ENCODE peak calls at places on chromosomes 5 and 9, in four cellular contexts. One of them, this sample, is unnamed.

GRCh38 chr9:94847486-94847885 is 121.0 kb downstream of the AOPEP start:
- DNase-seq in HFFc6: peak
- DNase-seq in HL-60: no peak
- DNase-seq in AG09309: peak
- DNase-seq in this sample: peak

GRCh38 chr5:120457839-120458507 is 6.1 kb upstream of the PRR16 start:
- DNase-seq in HFFc6: no peak
- DNase-seq in HL-60: no peak
- DNase-seq in AG09309: no peak
- DNase-seq in this sample: peak

GRCh38 chr9:105439428-105439827 is 8.4 kb upstream of the FSD1L start:
- DNase-seq in HFFc6: no peak
- DNase-seq in HL-60: peak
- DNase-seq in AG09309: peak
- DNase-seq in this sample: no peak

GRCh38 chr9:92607773-92608172 is 62.2 kb downstream of the IPPK start:
- DNase-seq in HFFc6: peak
- DNase-seq in HL-60: no peak
- DNase-seq in AG09309: peak
- DNase-seq in this sample: no peak

GRCh38 chr9:21638104-21638503 is 156.0 kb upstream of the IFNE start:
- DNase-seq in HFFc6: no peak
- DNase-seq in HL-60: no peak
- DNase-seq in AG09309: no peak
- DNase-seq in this sample: no peak

GRCh38 chr5:55638455-55638854 is 73.7 kb downstream of the SLC38A9 start:
- DNase-seq in HFFc6: no peak
- DNase-seq in HL-60: no peak
- DNase-seq in AG09309: no peak
- DNase-seq in this sample: no peak

GRCh38 chr5:173895766-173896165 is 7.6 kb downstream of the CPEB4 start:
- DNase-seq in HFFc6: no peak
- DNase-seq in HL-60: no peak
- DNase-seq in AG09309: no peak
- DNase-seq in this sample: no peak

GRCh38 chr5:1938310-1939000 is 55.7 kb upstream of the IRX4 start:
- DNase-seq in HFFc6: no peak
- DNase-seq in HL-60: no peak
- DNase-seq in AG09309: no peak
- DNase-seq in this sample: no peak

GRCh38 chr5:177519463-177520235 is 2.9 kb upstream of the DDX41 start:
- DNase-seq in HFFc6: no peak
- DNase-seq in HL-60: no peak
- DNase-seq in AG09309: no peak
- DNase-seq in this sample: no peak

GRCh38 chr9:121819511-121820231 is 168.2 kb downstream of the DAB2IP start:
- DNase-seq in HFFc6: peak
- DNase-seq in HL-60: no peak
- DNase-seq in AG09309: peak
- DNase-seq in this sample: peak

GRCh38 chr9:126411225-126411947 is 84.8 kb downstream of the MVB12B start:
- DNase-seq in HFFc6: no peak
- DNase-seq in HL-60: no peak
- DNase-seq in AG09309: peak
- DNase-seq in this sample: peak

GRCh38 chr5:15376088-15376487 is 123.9 kb upstream of the FBXL7 start:
- DNase-seq in HFFc6: no peak
- DNase-seq in HL-60: no peak
- DNase-seq in AG09309: no peak
- DNase-seq in this sample: no peak

GRCh38 chr9:16304301-16304700 is 566.2 kb downstream of the BNC2 start:
- DNase-seq in HFFc6: no peak
- DNase-seq in HL-60: no peak
- DNase-seq in AG09309: no peak
- DNase-seq in this sample: no peak

GRCh38 chr9:98075332-98075805 is 18.8 kb downstream of the NANS start:
- DNase-seq in HFFc6: peak
- DNase-seq in HL-60: peak
- DNase-seq in AG09309: peak
- DNase-seq in this sample: peak

GRCh38 chr5:122067330-122067885 is 10.7 kb downstream of the LOX start:
- DNase-seq in HFFc6: no peak
- DNase-seq in HL-60: no peak
- DNase-seq in AG09309: no peak
- DNase-seq in this sample: peak

GRCh38 chr5:88860501-88860900 is 22.5 kb downstream of the MEF2C start:
- DNase-seq in HFFc6: no peak
- DNase-seq in HL-60: no peak
- DNase-seq in AG09309: peak
- DNase-seq in this sample: no peak

GRCh38 chr9:20606637-20607036 is 15.7 kb downstream of the MLLT3 start:
- DNase-seq in HFFc6: no peak
- DNase-seq in HL-60: no peak
- DNase-seq in AG09309: no peak
- DNase-seq in this sample: no peak

GRCh38 chr9:135669616-135670285 is 6.6 kb downstream of the LCN9 start:
- DNase-seq in HFFc6: no peak
- DNase-seq in HL-60: no peak
- DNase-seq in AG09309: no peak
- DNase-seq in this sample: no peak

GRCh38 chr9:90855208-90856000 is 53.8 kb downstream of the SYK start:
- DNase-seq in HFFc6: no peak
- DNase-seq in HL-60: no peak
- DNase-seq in AG09309: no peak
- DNase-seq in this sample: no peak

GRCh38 chr9:105333811-105334210 is 89.4 kb downstream of the SLC44A1 start:
- DNase-seq in HFFc6: no peak
- DNase-seq in HL-60: no peak
- DNase-seq in AG09309: no peak
- DNase-seq in this sample: no peak

DNA sequence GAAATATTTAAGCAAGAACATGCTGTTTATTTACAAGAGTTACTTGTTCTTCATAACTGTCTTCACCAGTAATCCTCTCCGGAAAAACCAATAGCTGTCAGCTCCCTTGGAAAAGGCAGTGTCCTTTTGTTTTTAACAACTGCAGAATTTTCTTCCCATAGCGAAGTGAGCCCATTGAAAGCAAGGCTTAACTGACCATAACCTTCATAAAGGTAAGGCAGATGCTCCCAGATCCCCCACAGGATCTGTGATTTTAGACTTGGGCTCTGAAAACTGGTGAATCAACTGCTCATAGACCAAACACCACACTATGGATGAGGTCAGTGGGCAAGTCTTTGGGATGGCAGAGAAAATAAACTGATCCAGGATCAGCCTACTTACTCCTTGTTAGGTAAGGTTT is 155.0 kb downstream of the GLIS3 start:
- DNase-seq in HFFc6: no peak
- DNase-seq in HL-60: no peak
- DNase-seq in AG09309: no peak
- DNase-seq in this sample: peak
- TF ChIP-seq CTCF in HFFc6: no peak
- TF ChIP-seq CTCF in HL-60: no peak
- TF ChIP-seq CTCF in AG09309: no peak
- TF ChIP-seq CTCF in this sample: no peak

DNA sequence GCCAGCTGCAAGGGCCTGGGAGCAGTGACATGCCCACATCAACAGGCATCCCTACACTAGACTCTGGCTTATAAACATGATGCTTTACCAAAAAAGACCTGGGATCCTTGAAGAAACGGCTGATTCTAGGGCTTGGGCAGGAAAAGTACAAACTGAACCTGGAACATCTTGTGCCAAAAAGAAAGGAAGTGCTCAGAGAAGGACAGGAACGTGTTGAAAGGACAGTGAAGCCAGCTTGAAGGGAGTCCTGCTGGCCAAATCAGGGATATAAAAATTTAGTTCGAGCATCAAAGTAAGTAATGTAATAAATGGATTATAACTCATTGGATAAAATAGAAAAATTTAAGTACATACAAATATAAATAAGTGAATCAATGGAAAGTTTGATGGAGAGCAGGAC is 58.1 kb downstream of the ALDH7A1 start:
- DNase-seq in HFFc6: no peak
- DNase-seq in HL-60: no peak
- DNase-seq in AG09309: no peak
- DNase-seq in this sample: no peak
- TF ChIP-seq CTCF in HFFc6: peak
- TF ChIP-seq CTCF in HL-60: no peak
- TF ChIP-seq CTCF in AG09309: no peak
- TF ChIP-seq CTCF in this sample: no peak

DNA sequence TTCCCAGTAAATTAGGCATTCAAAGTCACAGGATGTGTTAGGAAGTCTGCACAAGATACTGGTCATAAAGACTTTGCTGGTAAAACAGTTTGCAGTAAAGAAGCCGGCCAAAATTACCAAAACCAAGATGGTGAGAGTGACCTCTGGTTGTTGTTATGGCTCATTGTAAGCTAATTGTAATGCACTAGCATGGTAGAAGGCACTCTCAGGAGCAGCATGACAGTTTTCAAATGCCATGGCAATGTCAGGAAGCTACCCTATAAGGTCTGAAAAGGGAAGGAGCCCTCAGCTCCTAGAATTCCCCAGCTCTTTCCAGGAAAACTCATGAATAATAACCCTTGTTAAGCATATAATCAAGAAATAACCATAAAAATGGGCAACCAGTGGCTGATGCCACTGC is 64.3 kb upstream of the TNC start:
- DNase-seq in HFFc6: no peak
- DNase-seq in HL-60: no peak
- DNase-seq in AG09309: no peak
- DNase-seq in this sample: no peak
- TF ChIP-seq CTCF in HFFc6: no peak
- TF ChIP-seq CTCF in HL-60: no peak
- TF ChIP-seq CTCF in AG09309: no peak
- TF ChIP-seq CTCF in this sample: no peak

DNA sequence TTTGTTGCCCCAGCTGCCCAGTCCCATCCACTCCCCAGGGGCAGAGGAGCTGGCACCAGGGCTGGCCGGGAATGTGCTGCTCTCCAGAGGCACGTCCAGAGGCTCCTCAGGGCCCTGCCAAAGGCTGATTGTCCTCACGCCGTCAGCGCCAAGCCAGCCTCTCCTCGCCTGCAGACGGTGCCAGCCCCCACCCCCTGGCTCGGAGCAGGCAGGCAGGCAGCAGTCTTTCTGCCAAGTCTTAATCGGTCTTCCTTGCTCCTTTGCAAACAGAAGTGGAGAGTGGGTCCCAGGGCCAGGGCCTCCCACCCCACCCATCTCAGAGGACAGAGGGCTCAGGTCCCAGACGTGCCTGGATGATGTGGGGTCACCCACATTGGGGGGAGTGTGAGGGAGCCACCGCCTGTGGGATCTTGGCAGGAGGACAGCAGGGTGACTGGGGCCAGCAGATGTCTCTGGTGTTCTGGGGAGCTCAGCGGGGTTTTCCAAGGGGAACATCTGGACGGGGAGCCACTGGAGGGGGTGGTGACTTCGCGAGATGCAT is 36.3 kb downstream of the FAM163B start:
- DNase-seq in HFFc6: no peak
- DNase-seq in HL-60: no peak
- DNase-seq in AG09309: no peak
- DNase-seq in this sample: no peak
- TF ChIP-seq CTCF in HFFc6: no peak
- TF ChIP-seq CTCF in HL-60: no peak
- TF ChIP-seq CTCF in AG09309: no peak
- TF ChIP-seq CTCF in this sample: no peak

GRCh38 chr5:146706321-146706972 is 172.1 kb downstream of the PPP2R2B start:
- DNase-seq in HFFc6: no peak
- DNase-seq in HL-60: no peak
- DNase-seq in AG09309: no peak
- DNase-seq in this sample: no peak
- TF ChIP-seq CTCF in HFFc6: no peak
- TF ChIP-seq CTCF in HL-60: no peak
- TF ChIP-seq CTCF in AG09309: no peak
- TF ChIP-seq CTCF in this sample: no peak

GRCh38 chr5:155025890-155026289 is 12.3 kb downstream of the KIF4B start:
- DNase-seq in HFFc6: no peak
- DNase-seq in HL-60: no peak
- DNase-seq in AG09309: no peak
- DNase-seq in this sample: no peak

GRCh38 chr5:155024015-155024414 is 10.5 kb downstream of the KIF4B start:
- DNase-seq in HFFc6: no peak
- DNase-seq in HL-60: no peak
- DNase-seq in AG09309: no peak
- DNase-seq in this sample: no peak

GRCh38 chr5:155023320-155023719 is 9.8 kb downstream of the KIF4B start:
- DNase-seq in HFFc6: no peak
- DNase-seq in HL-60: no peak
- DNase-seq in AG09309: no peak
- DNase-seq in this sample: no peak

GRCh38 chr5:155029240-155029639 is 15.7 kb downstream of the KIF4B start:
- DNase-seq in HFFc6: no peak
- DNase-seq in HL-60: no peak
- DNase-seq in AG09309: no peak
- DNase-seq in this sample: no peak

GRCh38 chr5:155027993-155028629 is 14.6 kb downstream of the KIF4B start:
- DNase-seq in HFFc6: no peak
- DNase-seq in HL-60: no peak
- DNase-seq in AG09309: no peak
- DNase-seq in this sample: peak
- TF ChIP-seq CTCF in HFFc6: peak
- TF ChIP-seq CTCF in HL-60: no peak
- TF ChIP-seq CTCF in AG09309: peak
- TF ChIP-seq CTCF in this sample: peak

DNA sequence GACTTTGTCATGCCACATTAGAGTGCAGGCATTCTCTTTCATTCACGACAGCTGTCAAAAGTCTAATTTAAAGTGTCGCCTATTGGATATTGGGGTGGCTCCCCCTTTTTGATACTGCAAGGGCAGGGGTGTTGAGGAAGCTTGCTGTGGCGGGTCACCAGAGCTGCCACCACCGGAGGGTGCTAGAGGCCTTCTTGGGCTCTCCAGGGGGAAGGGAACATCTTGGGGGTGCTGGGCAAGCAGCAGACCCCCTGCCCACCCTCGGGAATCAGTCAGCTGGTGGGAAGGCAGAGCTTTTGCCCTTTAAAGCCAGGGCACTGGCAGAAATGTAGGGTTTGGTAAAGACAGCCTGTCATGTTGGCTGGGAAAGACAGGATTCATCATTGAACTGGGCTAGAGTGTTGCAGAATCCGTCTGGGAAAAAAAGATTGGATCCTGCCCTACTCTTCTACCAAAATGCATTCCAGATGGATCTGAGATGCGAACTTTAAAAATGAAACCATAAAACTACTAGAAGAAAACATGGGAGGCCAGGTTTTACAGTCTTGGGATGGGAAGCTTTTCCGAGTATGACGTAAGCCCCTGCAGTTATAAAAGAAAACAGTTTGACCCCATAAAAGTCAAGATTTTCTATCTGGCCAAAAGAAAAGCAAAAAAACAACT is 22.3 kb downstream of the COL5A1 start:
- DNase-seq in HFFc6: no peak
- DNase-seq in HL-60: no peak
- DNase-seq in AG09309: peak
- DNase-seq in this sample: no peak
- TF ChIP-seq CTCF in HFFc6: peak
- TF ChIP-seq CTCF in HL-60: no peak
- TF ChIP-seq CTCF in AG09309: peak
- TF ChIP-seq CTCF in this sample: no peak